ENCODE peak calls at places on chromosomes 2 and 18, in seven cellular contexts. E is A549, O is GM12878, A is SK-N-SH, K is IMR-90, B is K562, X is HepG2. F is an unnamed sample.
A peak's percentile ranks its signal among the peaks of the same experiment; 100 is the strongest.

GRCh38 chr2:44932079-44932478 is 9.4 kb upstream of the SIX3 start:
- DNase-seq in E (no peak), O (no peak), A (no peak), K (no peak), B (no peak), X (no peak), F (peak; percentile 26)

GRCh38 chr18:58152891-58153290 is 108.9 kb downstream of the NEDD4L start:
- DNase-seq in E (no peak), O (no peak), A (no peak), K (no peak), B (no peak), X (no peak), F (no peak)

GRCh38 chr2:213296270-213296669 is 12.0 kb downstream of the SPAG16 start:
- DNase-seq in E (no peak), O (no peak), A (no peak), K (no peak), B (no peak), X (no peak), F (no peak)

GRCh38 chr2:237593596-237594310 is 3.2 kb upstream of the RAB17 start:
- DNase-seq in E (no peak), O (no peak), A (no peak), K (no peak), B (no peak), X (no peak), F (no peak)

GRCh38 chr2:62042944-62043343 is 137.5 kb downstream of the COMMD1 start:
- DNase-seq in E (no peak), O (no peak), A (no peak), K (peak; percentile 23), B (no peak), X (no peak), F (no peak)

GRCh38 chr2:144162652-144163051 is 357.3 kb downstream of the ZEB2 start:
- DNase-seq in E (peak; percentile 35), O (peak; percentile 12), A (no peak), K (no peak), B (peak; percentile 18), X (peak; percentile 35), F (peak; percentile 61)

GRCh38 chr2:9547272-9547991 is 8.2 kb downstream of the ADAM17 start:
- DNase-seq in E (no peak), O (no peak), A (no peak), K (peak; percentile 45), B (no peak), X (no peak), F (no peak)

GRCh38 chr2:53356291-53356905 is 411.2 kb upstream of the CHAC2 start:
- DNase-seq in E (peak; percentile 5), O (no peak), A (no peak), K (no peak), B (peak; percentile 1), X (no peak), F (peak; percentile 19)

GRCh38 chr18:77647472-77647871 is 397.8 kb downstream of the GALR1 start:
- DNase-seq in E (no peak), O (no peak), A (no peak), K (no peak), B (no peak), X (no peak), F (no peak)

GRCh38 chr18:34018358-34018757 is 206.4 kb downstream of the NOL4 start:
- DNase-seq in E (no peak), O (no peak), A (no peak), K (no peak), B (no peak), X (no peak), F (no peak)

GRCh38 chr2:177271981-177272666 is 7.6 kb upstream of the NFE2L2 start:
- DNase-seq in E (no peak), O (no peak), A (no peak), K (no peak), B (no peak), X (no peak), F (no peak)

GRCh38 chr2:23418490-23418911 is 33.5 kb downstream of the KLHL29 start:
- DNase-seq in E (no peak), O (no peak), A (no peak), K (peak; percentile 90), B (no peak), X (no peak), F (no peak)

GRCh38 chr2:173136614-173137013 is 61.0 kb downstream of the MAP3K20 start:
- DNase-seq in E (no peak), O (no peak), A (no peak), K (no peak), B (no peak), X (no peak), F (no peak)

GRCh38 chr2:11746807-11747459 is 501 bp downstream of the LPIN1 start:
- DNase-seq in E (peak; percentile 35), O (no peak), A (peak; percentile 60), K (peak; percentile 16), B (peak; percentile 60), X (peak; percentile 57), F (peak; percentile 41)

GRCh38 chr2:32864337-32864736 is 82.4 kb upstream of the LTBP1 start:
- DNase-seq in E (peak; percentile 21), O (no peak), A (no peak), K (peak; percentile 72), B (no peak), X (no peak), F (no peak)

GRCh38 chr2:168635065-168635577 is 167.3 kb upstream of the NOSTRIN start:
- DNase-seq in E (no peak), O (no peak), A (peak; percentile 68), K (peak; percentile 33), B (no peak), X (no peak), F (no peak)

GRCh38 chr18:79914614-79915160 is 36.8 kb downstream of the SLC66A2 start:
- DNase-seq in E (no peak), O (no peak), A (no peak), K (no peak), B (no peak), X (no peak), F (no peak)

GRCh38 chr2:198639580-198639979 is 818.2 kb downstream of the SATB2 start:
- DNase-seq in E (no peak), O (no peak), A (no peak), K (no peak), B (no peak), X (no peak), F (no peak)

GRCh38 chr2:102187191-102188150 is 648 bp downstream of the IL1RL2 start:
- DNase-seq in E (no peak), O (no peak), A (peak; percentile 37), K (peak; percentile 10), B (no peak), X (no peak), F (peak; percentile 58)

GRCh38 chr2:152396051-152396511 is 61.1 kb downstream of the FMNL2 start:
- DNase-seq in E (no peak), O (no peak), A (no peak), K (peak; percentile 12), B (no peak), X (no peak), F (no peak)

GRCh38 chr2:169767243-169767888 is 31.3 kb upstream of the SSB start:
- DNase-seq in E (peak; percentile 61), O (no peak), A (peak; percentile 63), K (peak; percentile 64), B (peak; percentile 77), X (peak; percentile 63), F (peak; percentile 31)

GRCh38 chr18:43587538-43588153 is 310.4 kb upstream of the SYT4 start:
- DNase-seq in E (peak; percentile 17), O (no peak), A (peak; percentile 68), K (peak; percentile 41), B (peak; percentile 12), X (peak; percentile 25), F (no peak)

GRCh38 chr2:69563021-69563420 is 80.5 kb downstream of the AAK1 start:
- DNase-seq in E (no peak), O (no peak), A (no peak), K (no peak), B (no peak), X (no peak), F (no peak)

GRCh38 chr18:36811955-36812354 is 16.8 kb downstream of the TPGS2 start:
- DNase-seq in E (no peak), O (no peak), A (no peak), K (no peak), B (no peak), X (no peak), F (no peak)

GRCh38 chr2:234095301-234095700 is 44.8 kb downstream of the SPP2 start:
- DNase-seq in E (no peak), O (no peak), A (no peak), K (no peak), B (no peak), X (no peak), F (no peak)

GRCh38 chr18:27860701-27861107 is 316.2 kb downstream of the CDH2 start:
- DNase-seq in E (no peak), O (peak; percentile 9), A (no peak), K (peak; percentile 2), B (no peak), X (peak; percentile 30), F (no peak)

GRCh38 chr18:35739778-35740177 is 158.2 kb downstream of the GALNT1 start:
- DNase-seq in E (no peak), O (no peak), A (no peak), K (no peak), B (no peak), X (no peak), F (no peak)

GRCh38 chr2:119721462-119721861 is 38.3 kb upstream of the PTPN4 start:
- DNase-seq in E (no peak), O (no peak), A (no peak), K (no peak), B (no peak), X (peak; percentile 33), F (no peak)

GRCh38 chr2:118056165-118056534 is 32.1 kb upstream of the INSIG2 start:
- DNase-seq in E (no peak), O (peak; percentile 86), A (no peak), K (no peak), B (no peak), X (no peak), F (no peak)

DNA sequence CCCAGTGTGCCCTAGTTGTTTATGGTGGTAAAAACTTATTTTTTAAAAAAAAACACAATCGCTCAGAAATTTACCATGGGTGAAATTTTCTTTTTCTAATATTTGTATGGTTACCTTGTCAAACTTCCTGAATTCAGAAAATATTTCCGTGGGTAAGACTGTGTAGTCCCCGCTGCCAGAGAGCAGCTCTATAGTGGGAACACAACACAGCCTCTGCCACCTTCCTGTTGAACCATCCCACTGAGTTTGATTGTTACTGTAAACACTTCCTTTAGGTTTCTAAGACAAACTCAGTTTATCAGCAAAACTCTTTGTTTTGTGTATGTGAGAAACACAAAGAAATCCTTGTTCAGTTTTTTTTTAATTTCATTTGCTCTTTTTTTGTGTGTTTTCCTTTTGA is 17.9 kb downstream of the DNAH6 start:
- DNase-seq in E (no peak), O (no peak), A (no peak), K (no peak), B (no peak), X (no peak), F (no peak)
- TF ChIP-seq USF2 in E (no peak), O (no peak), A (no peak), K (no peak), B (no peak), X (no peak), F (no peak)

GRCh38 chr2:185638771-185639170 is 99.8 kb upstream of the FSIP2 start:
- DNase-seq in E (no peak), O (no peak), A (no peak), K (no peak), B (no peak), X (no peak), F (no peak)
- TF ChIP-seq USF2 in E (no peak), O (no peak), A (no peak), K (no peak), B (no peak), X (no peak), F (no peak)

GRCh38 chr2:79393107-79393506 is 119.7 kb upstream of the CTNNA2 start:
- DNase-seq in E (no peak), O (no peak), A (no peak), K (no peak), B (no peak), X (peak; percentile 4), F (no peak)
- TF ChIP-seq USF2 in E (no peak), O (no peak), A (no peak), K (no peak), B (no peak), X (no peak), F (no peak)

GRCh38 chr18:8661754-8662573 is 43.4 kb upstream of the MTCL1 start:
- DNase-seq in E (peak; percentile 14), O (no peak), A (peak; percentile 60), K (peak; percentile 28), B (peak; percentile 38), X (no peak), F (peak; percentile 72)
- TF ChIP-seq USF2 in E (no peak), O (no peak), A (no peak), K (no peak), B (no peak), X (no peak), F (no peak)

F was measured in WTC11.